ENCODE peak calls at places on chromosomes 11 and 22, in seven cellular contexts. A is body of pancreas, J is brain microvascular endothelial cell, Z is suprapubic skin, S is GM23248, V is left lung, G is testis. Y is an unnamed sample.

GRCh38 chr11:72591785-72592490 is 82.3 kb downstream of the PDE2A start:
- DNase-seq in A (peak), J (no peak), Z (no peak), S (no peak), V (no peak), G (no peak), Y (no peak)

GRCh38 chr11:60847906-60848305 is 6.0 kb downstream of the CCDC86 start:
- DNase-seq in A (no peak), J (no peak), Z (no peak), S (no peak), V (no peak), G (no peak), Y (no peak)

GRCh38 chr22:31344369-31345330 is 1.5 kb downstream of the PATZ1 start:
- DNase-seq in A (peak), J (peak), Z (peak), S (peak), V (no peak), G (peak), Y (peak)

GRCh38 chr11:2378527-2379210 is 1.6 kb downstream of the CD81 start:
- DNase-seq in A (peak), J (no peak), Z (peak), S (peak), V (peak), G (no peak), Y (no peak)

GRCh38 chr11:125955856-125956255 is 10.0 kb downstream of the VSIG10L2 start:
- DNase-seq in A (no peak), J (no peak), Z (no peak), S (no peak), V (no peak), G (no peak), Y (no peak)

GRCh38 chr22:44685384-44686056 is 16.5 kb upstream of the PRR5 start:
- DNase-seq in A (peak), J (peak), Z (no peak), S (peak), V (no peak), G (no peak), Y (peak)

GRCh38 chr11:3626250-3626960 is 15.4 kb downstream of the ART5 start:
- DNase-seq in A (peak), J (no peak), Z (peak), S (no peak), V (peak), G (peak), Y (peak)

GRCh38 chr22:40178417-40179409 is 988 bp downstream of the TNRC6B start:
- DNase-seq in A (peak), J (peak), Z (no peak), S (peak), V (no peak), G (peak), Y (peak)

GRCh38 chr11:122441702-122442092 is 213.8 kb upstream of the UBASH3B start:
- DNase-seq in A (no peak), J (no peak), Z (no peak), S (peak), V (no peak), G (no peak), Y (no peak)

GRCh38 chr11:15969281-15969680 is 387.1 kb downstream of the SOX6 start:
- DNase-seq in A (peak), J (peak), Z (no peak), S (peak), V (no peak), G (peak), Y (peak)

GRCh38 chr22:35034963-35035362 is 31.0 kb upstream of the ISX start:
- DNase-seq in A (no peak), J (no peak), Z (no peak), S (no peak), V (no peak), G (no peak), Y (no peak)

GRCh38 chr11:118605116-118605867 is 2.1 kb upstream of the PHLDB1 start:
- DNase-seq in A (peak), J (peak), Z (peak), S (peak), V (no peak), G (peak), Y (no peak)

GRCh38 chr11:107799245-107799859 is 59.2 kb downstream of the SLC35F2 start:
- DNase-seq in A (peak), J (peak), Z (peak), S (peak), V (no peak), G (peak), Y (peak)

GRCh38 chr11:46127150-46127638 is 5.9 kb upstream of the PHF21A start:
- DNase-seq in A (peak), J (peak), Z (no peak), S (peak), V (no peak), G (no peak), Y (no peak)

GRCh38 chr22:49894321-49895072 is 23.7 kb downstream of the ALG12 start:
- DNase-seq in A (no peak), J (no peak), Z (no peak), S (no peak), V (no peak), G (no peak), Y (no peak)

GRCh38 chr11:64358907-64359711 is at the start of gene RPS6KA4:
- DNase-seq in A (peak), J (peak), Z (peak), S (peak), V (peak), G (peak), Y (peak)

GRCh38 chr11:96063886-96064285 is 140.0 kb upstream of the MTMR2 start:
- DNase-seq in A (no peak), J (no peak), Z (no peak), S (no peak), V (no peak), G (no peak), Y (no peak)

GRCh38 chr11:96063053-96063452 is 139.1 kb upstream of the MTMR2 start:
- DNase-seq in A (no peak), J (no peak), Z (no peak), S (no peak), V (no peak), G (no peak), Y (no peak)

GRCh38 chr11:96065379-96065778 is 141.5 kb upstream of the MTMR2 start:
- DNase-seq in A (no peak), J (no peak), Z (no peak), S (peak), V (no peak), G (no peak), Y (no peak)

GRCh38 chr11:96061730-96062524 is 138.0 kb upstream of the MTMR2 start:
- DNase-seq in A (no peak), J (no peak), Z (no peak), S (peak), V (no peak), G (no peak), Y (no peak)

GRCh38 chr11:96061094-96061493 is 137.2 kb upstream of the MTMR2 start:
- DNase-seq in A (no peak), J (no peak), Z (no peak), S (peak), V (no peak), G (no peak), Y (no peak)
- H3K27ac ChIP-seq in A (no peak), J (no peak), Z (peak), S (peak), V (no peak), G (no peak), Y (no peak)

DNA sequence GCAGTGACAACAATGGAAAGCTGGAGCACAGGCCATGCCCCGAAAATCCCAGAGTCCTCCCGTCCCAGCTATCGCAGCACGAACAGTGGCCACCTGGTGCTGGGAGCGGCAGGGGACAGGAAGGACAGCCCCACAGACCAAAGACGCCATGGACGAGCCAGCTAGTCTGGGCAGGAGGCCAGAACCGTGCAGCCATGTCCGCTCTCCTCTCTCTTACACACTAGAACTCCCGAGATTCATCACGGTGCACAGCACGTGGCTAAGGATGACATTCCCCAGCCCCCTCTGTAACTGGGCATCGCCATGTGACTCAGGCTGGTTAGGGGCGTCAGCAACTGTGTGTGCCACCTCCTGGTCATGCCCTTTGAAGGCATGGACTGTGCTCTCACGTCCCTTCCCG is 4.6 kb downstream of the CDPF1 start:
- DNase-seq in A (peak), J (no peak), Z (no peak), S (no peak), V (no peak), G (no peak), Y (peak)
- H3K4me3 ChIP-seq in A (no peak), J (no peak), Z (no peak), S (no peak), V (no peak), G (no peak), Y (no peak)

GRCh38 chr11:9759519-9760179 is 95.8 kb downstream of the SWAP70 start:
- DNase-seq in A (peak), J (peak), Z (peak), S (peak), V (peak), G (peak), Y (peak)

GRCh38 chr11:9756461-9756860 is 92.6 kb downstream of the SWAP70 start:
- DNase-seq in A (peak), J (no peak), Z (no peak), S (no peak), V (no peak), G (no peak), Y (peak)

GRCh38 chr11:9756878-9757277 is 93.0 kb downstream of the SWAP70 start:
- DNase-seq in A (no peak), J (no peak), Z (no peak), S (no peak), V (no peak), G (no peak), Y (no peak)

GRCh38 chr11:9758676-9759518 is 95.0 kb downstream of the SWAP70 start:
- DNase-seq in A (peak), J (peak), Z (peak), S (peak), V (peak), G (peak), Y (peak)

GRCh38 chr11:9757809-9758675 is 94.2 kb downstream of the SWAP70 start:
- DNase-seq in A (peak), J (peak), Z (peak), S (peak), V (peak), G (peak), Y (peak)
- H3K27ac ChIP-seq in A (peak), J (peak), Z (peak), S (peak), V (peak), G (peak), Y (peak)

GRCh38 chr11:12377106-12377823 is at the start of gene PARVA:
- DNase-seq in A (peak), J (peak), Z (peak), S (peak), V (peak), G (peak), Y (peak)
- H3K4me3 ChIP-seq in A (peak), J (peak), Z (peak), S (peak), V (peak), G (peak), Y (peak)

GRCh38 chr11:95661159-95661558 is 128.4 kb downstream of the FAM76B start:
- DNase-seq in A (no peak), J (no peak), Z (no peak), S (peak), V (no peak), G (no peak), Y (no peak)
- H3K27ac ChIP-seq in A (no peak), J (no peak), Z (no peak), S (no peak), V (no peak), G (no peak), Y (no peak)

GRCh38 chr11:33892906-33893594 is 1.2 kb upstream of the LMO2 start:
- DNase-seq in A (no peak), J (no peak), Z (no peak), S (peak), V (no peak), G (no peak), Y (no peak)

GRCh38 chr11:33891714-33892327 is at the start of gene LMO2:
- DNase-seq in A (peak), J (no peak), Z (no peak), S (no peak), V (no peak), G (no peak), Y (no peak)

GRCh38 chr11:33893711-33894401 is 2.0 kb upstream of the LMO2 start:
- DNase-seq in A (peak), J (peak), Z (no peak), S (no peak), V (no peak), G (no peak), Y (no peak)

GRCh38 chr11:33895752-33896137 is 3.9 kb upstream of the LMO2 start:
- DNase-seq in A (no peak), J (no peak), Z (no peak), S (no peak), V (no peak), G (no peak), Y (no peak)

GRCh38 chr11:33894402-33894754 is 2.5 kb upstream of the LMO2 start:
- DNase-seq in A (no peak), J (no peak), Z (no peak), S (no peak), V (no peak), G (no peak), Y (no peak)
- H3K4me3 ChIP-seq in A (no peak), J (no peak), Z (no peak), S (no peak), V (peak), G (no peak), Y (no peak)

GRCh38 chr11:71106671-71107070 is 145.7 kb downstream of the SHANK2 start:
- DNase-seq in A (no peak), J (no peak), Z (no peak), S (no peak), V (peak), G (no peak), Y (no peak)
- H3K27ac ChIP-seq in A (no peak), J (no peak), Z (no peak), S (no peak), V (no peak), G (no peak), Y (peak)

GRCh38 chr22:41560095-41560487 is 719 bp upstream of the CSDC2 start:
- DNase-seq in A (no peak), J (no peak), Z (no peak), S (no peak), V (no peak), G (peak), Y (no peak)
- H3K4me3 ChIP-seq in A (no peak), J (no peak), Z (no peak), S (no peak), V (no peak), G (no peak), Y (no peak)